ENCODE peak calls at places on chromosomes 5 and 9, in seven cellular contexts. N is mucosa of descending colon, B is tibial artery, X is NCI-H1092 treated with DMSO at 0.1 percent for 48 hours, O is NCI-H2029 treated with DMSO at 0.1 percent for 48 hours, E is D341Med, A is iris pigment epithelial cell. D is an unnamed sample.

GRCh38 chr5:1799110-1799601 is 481 bp downstream of the MRPL36 start:
- DNase-seq in N (no peak), B (no peak), X (no peak), O (no peak), E (peak; percentile 65), A (peak; percentile 36), D (peak; percentile 55)

GRCh38 chr5:133354323-133355161 is 257.8 kb downstream of the FSTL4 start:
- DNase-seq in N (no peak), B (peak; percentile 35), X (no peak), O (no peak), E (no peak), A (no peak), D (no peak)

GRCh38 chr5:133303298-133303697 is 251.5 kb downstream of the HSPA4 start:
- DNase-seq in N (no peak), B (no peak), X (no peak), O (no peak), E (no peak), A (no peak), D (no peak)

GRCh38 chr5:133406208-133406607 is 206.1 kb downstream of the FSTL4 start:
- DNase-seq in N (no peak), B (no peak), X (no peak), O (no peak), E (no peak), A (no peak), D (no peak)

GRCh38 chr5:127741412-127741811 is 38.2 kb downstream of the CCDC192 start:
- DNase-seq in N (no peak), B (no peak), X (no peak), O (no peak), E (no peak), A (no peak), D (no peak)

GRCh38 chr9:86217076-86217475 is 42.4 kb downstream of the C9orf153 start:
- DNase-seq in N (no peak), B (no peak), X (no peak), O (no peak), E (no peak), A (no peak), D (no peak)

GRCh38 chr5:129384736-129385135 is 75.4 kb upstream of the ADAMTS19 start:
- DNase-seq in N (no peak), B (no peak), X (no peak), O (no peak), E (no peak), A (no peak), D (no peak)

GRCh38 chr5:173592050-173592669 is 24.3 kb downstream of the BOD1 start:
- DNase-seq in N (no peak), B (no peak), X (no peak), O (no peak), E (no peak), A (no peak), D (no peak)

GRCh38 chr5:145588113-145588512 is 247.0 kb downstream of the PRELID2 start:
- DNase-seq in N (no peak), B (no peak), X (no peak), O (no peak), E (no peak), A (peak; percentile 30), D (no peak)

GRCh38 chr9:73180373-73180772 is 28.7 kb downstream of the ANXA1 start:
- DNase-seq in N (no peak), B (no peak), X (no peak), O (no peak), E (no peak), A (peak; percentile 66), D (peak; percentile 73)

GRCh38 chr9:129285382-129285781 is 107.3 kb upstream of the IER5L start:
- DNase-seq in N (no peak), B (peak; percentile 53), X (no peak), O (no peak), E (no peak), A (no peak), D (no peak)

D was measured in adipocyte.